ENCODE peak calls at places on chromosomes 1 and 21, in five cellular contexts. R, M, E, O and H are unnamed samples.

GRCh38 chr21:42040411-42041180 is 30.4 kb upstream of the ZBTB21 start:
- DNase-seq in R (no peak), M (peak; percentile 53), E (no peak), O (peak; percentile 99), H (no peak)

GRCh38 chr1:158035976-158036583 is 42.6 kb downstream of the KIRREL1 start:
- DNase-seq in R (no peak), M (peak; percentile 67), E (peak; percentile 43), O (peak; percentile 80), H (no peak)

GRCh38 chr1:1425753-1426495 is 4.8 kb upstream of the ANKRD65 start:
- DNase-seq in R (no peak), M (no peak), E (no peak), O (no peak), H (no peak)

GRCh38 chr1:198156111-198156744 is 570 bp upstream of the NEK7 start:
- DNase-seq in R (peak; percentile 72), M (peak; percentile 78), E (peak; percentile 81), O (peak; percentile 80), H (peak; percentile 67)

GRCh38 chr1:101199637-101199982 is 37.2 kb upstream of the S1PR1 start:
- DNase-seq in R (no peak), M (no peak), E (no peak), O (no peak), H (no peak)

GRCh38 chr1:91828583-91829281 is 57.2 kb downstream of the TGFBR3 start:
- DNase-seq in R (no peak), M (no peak), E (no peak), O (no peak), H (no peak)

GRCh38 chr1:58116284-58116683 is 430.2 kb downstream of the OMA1 start:
- DNase-seq in R (no peak), M (no peak), E (no peak), O (no peak), H (no peak)

GRCh38 chr1:62198069-62198780 is 3.6 kb downstream of the L1TD1 start:
- DNase-seq in R (no peak), M (no peak), E (no peak), O (no peak), H (no peak)

GRCh38 chr1:206776239-206776638 is 3.9 kb upstream of the IL10 start:
- DNase-seq in R (no peak), M (no peak), E (no peak), O (peak; percentile 9), H (no peak)

GRCh38 chr1:97668945-97669344 is 251.9 kb downstream of the DPYD start:
- DNase-seq in R (no peak), M (no peak), E (no peak), O (peak; percentile 42), H (no peak)

GRCh38 chr1:7580923-7581753 is 190.0 kb upstream of the VAMP3 start:
- DNase-seq in R (no peak), M (no peak), E (no peak), O (no peak), H (no peak)

GRCh38 chr1:34474566-34474965 is 280.3 kb upstream of the GJB5 start:
- DNase-seq in R (no peak), M (no peak), E (no peak), O (no peak), H (no peak)

GRCh38 chr1:157834430-157834829 is 7.2 kb downstream of the CD5L start:
- DNase-seq in R (no peak), M (no peak), E (no peak), O (no peak), H (no peak)

GRCh38 chr1:100539836-100540536 is 2.0 kb downstream of the GPR88 start:
- DNase-seq in R (no peak), M (peak; percentile 41), E (no peak), O (peak; percentile 19), H (no peak)

GRCh38 chr1:72435025-72435424 is 152.7 kb upstream of the NEGR1 start:
- DNase-seq in R (no peak), M (no peak), E (no peak), O (no peak), H (no peak)

GRCh38 chr1:3713840-3714239 is 38.4 kb upstream of the CCDC27 start:
- DNase-seq in R (no peak), M (no peak), E (no peak), O (no peak), H (no peak)

GRCh38 chr1:3710251-3710650 is 42.0 kb upstream of the CCDC27 start:
- DNase-seq in R (no peak), M (no peak), E (no peak), O (no peak), H (no peak)

GRCh38 chr1:3711381-3711779 is 40.9 kb upstream of the CCDC27 start:
- DNase-seq in R (no peak), M (no peak), E (no peak), O (no peak), H (no peak)

GRCh38 chr1:3712573-3713535 is 39.4 kb upstream of the CCDC27 start:
- DNase-seq in R (no peak), M (peak; percentile 84), E (no peak), O (no peak), H (no peak)

DNA sequence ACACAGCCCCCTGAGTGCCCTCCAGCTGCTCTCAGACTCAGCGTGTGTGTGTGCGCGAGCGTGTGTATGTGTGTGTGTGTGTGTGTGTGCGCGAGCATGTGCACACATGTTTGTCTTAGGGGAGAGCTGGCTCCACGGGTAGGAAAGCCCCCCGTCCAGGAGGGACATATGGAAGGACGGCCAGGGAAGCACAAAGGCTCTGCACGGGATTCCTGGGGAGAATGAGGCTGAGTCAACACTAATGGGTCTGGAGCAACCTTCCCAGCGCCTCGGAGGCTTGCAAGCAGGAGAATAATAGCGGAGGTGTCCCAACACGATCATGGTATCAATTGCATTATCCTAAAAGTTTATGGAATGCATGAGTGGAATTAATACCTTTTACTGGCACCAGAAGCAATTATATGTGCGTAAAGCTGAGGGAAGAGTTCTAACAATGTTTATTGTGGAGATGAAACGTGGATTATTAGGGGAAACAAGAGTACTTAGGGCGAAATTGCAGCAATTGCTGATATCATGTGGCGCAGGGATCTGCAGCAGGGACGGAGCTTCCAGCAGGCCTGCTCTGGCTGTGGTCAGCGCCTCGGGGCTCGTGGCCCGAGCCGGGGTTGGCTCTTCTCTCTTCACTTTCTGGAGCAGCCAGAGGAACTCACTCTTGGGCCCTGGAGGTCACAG is 40.3 kb upstream of the CCDC27 start:
- DNase-seq in R (no peak), M (no peak), E (no peak), O (no peak), H (no peak)
- H3K27ac ChIP-seq in R (no peak overlapping the region), M (no peak overlapping the region), E (no peak overlapping the region), O (no peak overlapping the region), H (no peak overlapping the region)

DNA sequence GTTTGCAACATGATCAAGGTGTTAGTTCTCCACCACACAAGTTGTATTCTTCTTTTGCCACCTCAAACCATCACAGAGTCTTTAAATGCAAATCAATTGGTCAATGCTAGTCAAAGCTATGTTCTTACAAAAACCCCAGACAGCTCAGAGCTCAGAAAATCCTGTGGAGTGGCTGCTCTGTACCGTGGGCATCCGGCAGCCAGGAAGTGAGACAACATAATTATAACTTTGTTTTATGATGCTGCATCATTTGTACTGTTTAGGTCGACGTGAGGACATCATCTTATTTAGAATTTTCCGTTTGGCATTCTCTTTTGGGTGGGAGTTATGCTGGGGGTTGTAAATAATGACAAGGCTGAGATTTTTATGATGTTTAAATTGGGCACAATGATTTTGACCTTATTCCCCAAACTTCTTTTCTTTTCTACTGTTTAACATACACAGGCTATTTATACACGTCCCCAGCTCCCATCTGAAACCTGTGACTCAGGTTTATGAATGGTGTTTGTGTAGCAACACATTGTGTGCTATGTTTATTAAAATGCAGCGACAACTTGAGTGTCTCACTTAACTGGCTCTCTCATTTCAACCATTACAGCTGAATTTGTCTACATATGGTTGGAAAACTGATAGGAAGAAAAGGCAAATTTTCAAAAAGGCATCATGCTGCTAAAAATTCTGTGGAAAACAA is 124.0 kb downstream of the CNIH3 start:
- DNase-seq in R (no peak), M (no peak), E (no peak), O (no peak), H (no peak)
- H3K4me3 ChIP-seq in R (no peak overlapping the region), M (no peak overlapping the region), E (no peak overlapping the region), O (no peak overlapping the region), H (no peak overlapping the region)

GRCh38 chr1:248007778-248008177 is 5.7 kb upstream of the OR2L5 start:
- DNase-seq in R (no peak), M (no peak), E (no peak), O (no peak), H (no peak)
- H3K9me3 ChIP-seq in R (no peaks in the 10 kb centered on the region), M (no peaks in the 10 kb centered on the region), E (peaks cover 20% of the 10 kb centered on the region), O (no peaks in the 10 kb centered on the region), H (no peaks in the 10 kb centered on the region)

DNA sequence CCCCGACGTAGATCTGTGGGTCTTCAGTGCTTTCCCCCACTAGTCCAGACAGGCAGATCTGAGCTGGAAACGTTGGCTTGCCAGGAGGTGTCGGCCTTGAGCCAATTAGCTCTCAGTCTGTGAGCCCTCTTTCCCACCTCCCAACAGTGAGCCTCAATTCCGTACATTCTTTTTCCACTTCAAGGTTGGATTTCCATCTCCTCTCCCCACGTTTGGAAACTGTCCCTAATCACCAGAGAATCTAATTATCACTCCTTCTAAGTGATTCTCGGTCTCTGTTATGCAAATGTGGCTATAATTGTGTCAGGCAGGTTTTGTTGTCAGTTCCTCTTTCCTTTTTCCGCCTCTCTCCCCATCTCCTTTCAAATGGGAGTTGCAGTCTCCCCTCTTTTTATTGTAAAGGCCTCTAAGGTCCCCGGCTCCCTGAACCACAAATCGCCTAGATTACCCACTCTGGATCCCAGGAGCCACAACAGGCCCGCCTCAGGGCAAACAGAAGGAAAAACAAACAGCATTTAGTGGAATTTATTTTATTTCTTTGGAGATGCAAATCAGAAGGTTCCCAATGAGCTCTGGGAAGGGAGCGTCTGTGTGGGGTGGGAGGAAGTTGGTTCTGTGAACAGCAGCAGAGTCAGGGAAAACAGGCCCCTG is 29.4 kb upstream of the LRRN2 start:
- DNase-seq in R (no peak), M (no peak), E (no peak), O (no peak), H (no peak)
- H3K27ac ChIP-seq in R (no peak overlapping the region), M (no peak overlapping the region), E (no peak overlapping the region), O (no peak overlapping the region), H (no peak overlapping the region)

DNA sequence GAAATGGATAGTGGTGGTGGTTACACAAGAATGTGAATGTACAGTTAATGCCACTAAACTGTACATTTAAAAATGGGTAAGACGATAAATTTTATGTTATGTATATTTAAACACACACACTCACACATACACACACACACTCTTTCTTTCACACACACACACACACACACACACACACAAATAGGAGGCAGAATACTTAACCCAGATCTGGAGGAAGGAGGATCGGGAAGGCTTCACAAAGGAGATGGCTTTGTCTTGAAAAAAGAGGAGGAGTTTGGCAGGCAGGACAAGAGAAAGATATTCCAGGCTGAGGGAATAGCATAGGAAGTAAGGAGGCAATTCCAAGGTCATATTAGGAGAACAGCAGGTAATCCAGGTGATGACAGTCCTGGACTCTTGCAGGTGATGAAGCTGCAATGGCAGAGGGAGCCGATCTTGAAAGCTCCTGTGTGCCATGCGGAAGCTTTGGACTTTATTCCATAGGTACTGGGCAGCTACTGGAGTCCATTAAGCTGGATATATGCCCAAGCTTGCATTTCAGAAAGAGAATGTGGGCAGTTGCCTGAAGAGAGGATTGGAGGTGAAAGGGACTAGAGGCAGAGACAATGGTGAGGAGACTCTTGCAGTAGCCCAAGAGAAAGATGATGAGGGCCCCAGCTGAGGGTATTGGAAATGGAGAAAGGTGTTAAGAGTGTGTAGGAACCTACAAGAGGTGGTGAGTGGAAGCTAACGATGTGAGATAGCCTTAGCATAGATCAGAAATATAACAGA is 15.4 kb upstream of the LYST start:
- DNase-seq in R (no peak), M (no peak), E (no peak), O (no peak), H (no peak)
- H3K4me3 ChIP-seq in R (no peak overlapping the region), M (no peak overlapping the region), E (no peak overlapping the region), O (no peak overlapping the region), H (no peak overlapping the region)

DNA sequence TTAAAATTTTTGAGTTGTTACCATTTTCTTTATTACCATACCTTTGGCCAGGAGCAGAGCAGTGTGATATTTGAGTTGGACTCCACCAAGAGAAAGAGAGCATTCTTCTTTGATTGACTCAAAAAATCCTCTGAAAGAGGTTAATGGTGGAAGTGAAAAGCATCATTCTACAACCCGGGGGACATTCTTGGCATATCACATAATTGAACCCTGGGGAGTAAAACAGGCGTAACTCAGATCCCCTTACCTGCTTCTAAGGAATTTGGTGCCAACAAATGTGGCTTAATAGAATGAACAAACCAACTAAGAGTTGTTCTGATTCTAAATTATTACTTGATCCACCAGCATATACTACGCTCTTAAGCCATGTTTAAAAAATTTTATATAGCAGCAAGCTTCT is 351.1 kb upstream of the DEPDC1 start:
- DNase-seq in R (no peak), M (no peak), E (no peak), O (no peak), H (no peak)
- H3K9me3 ChIP-seq in R (no peaks in the 10 kb centered on the region), M (no peaks in the 10 kb centered on the region), E (no peaks in the 10 kb centered on the region), O (no peaks in the 10 kb centered on the region), H (no peaks in the 10 kb centered on the region)